ENCODE peak calls at places on chromosome X, in ten cellular contexts. B, J, O, Y, Q, H, V, Z, R and N are unnamed samples.

GRCh38 chrX:31268359-31268758 is 196.5 kb upstream of the FTHL17 start:
- DNase-seq in B (no peak), J (no peak), O (no peak), Y (no peak), Q (no peak), H (peak; percentile 4), V (peak; percentile 8), Z (no peak), R (no peak), N (no peak)

GRCh38 chrX:49186125-49187027 is at the start of gene PRICKLE3:
- DNase-seq in B (peak; percentile 60), J (peak; percentile 68), O (peak; percentile 86), Y (peak; percentile 71), Q (peak; percentile 58), H (peak; percentile 75), V (peak; percentile 55), Z (peak; percentile 89), R (no peak), N (peak; percentile 84)

GRCh38 chrX:119194631-119195030 is 41.5 kb upstream of the PGRMC1 start:
- DNase-seq in B (no peak), J (no peak), O (no peak), Y (no peak), Q (no peak), H (peak; percentile 40), V (peak; percentile 33), Z (no peak), R (no peak), N (peak; percentile 7)

GRCh38 chrX:154321624-154322023 is 26.0 kb downstream of the TKTL1 start:
- DNase-seq in B (no peak), J (no peak), O (peak; percentile 17), Y (no peak), Q (no peak), H (peak; percentile 55), V (no peak), Z (no peak), R (no peak), N (peak; percentile 20)

GRCh38 chrX:115968436-115969252 is 201.9 kb upstream of the AGTR2 start:
- DNase-seq in B (peak; percentile 45), J (peak; percentile 5), O (no peak), Y (peak; percentile 24), Q (no peak), H (peak; percentile 67), V (peak; percentile 62), Z (peak; percentile 62), R (peak; percentile 90), N (no peak)

GRCh38 chrX:31036895-31037294 is 34.9 kb downstream of the FTHL17 start:
- DNase-seq in B (peak; percentile 61), J (peak; percentile 24), O (peak; percentile 56), Y (peak; percentile 2), Q (no peak), H (peak; percentile 59), V (peak; percentile 64), Z (peak; percentile 40), R (no peak), N (peak; percentile 17)

GRCh38 chrX:49067285-49068120 is 6.3 kb downstream of the PRAF2 start:
- DNase-seq in B (no peak), J (no peak), O (no peak), Y (no peak), Q (no peak), H (no peak), V (no peak), Z (no peak), R (no peak), N (no peak)

GRCh38 chrX:154096140-154097002 is 1.1 kb downstream of the MECP2 start:
- DNase-seq in B (peak; percentile 10), J (no peak), O (peak; percentile 39), Y (no peak), Q (peak; percentile 10), H (peak; percentile 47), V (no peak), Z (peak; percentile 19), R (no peak), N (no peak)

GRCh38 chrX:44155126-44155525 is 181.9 kb upstream of the NDP start:
- DNase-seq in B (no peak), J (no peak), O (no peak), Y (no peak), Q (no peak), H (no peak), V (no peak), Z (no peak), R (no peak), N (no peak)

GRCh38 chrX:31166416-31166815 is 94.6 kb upstream of the FTHL17 start:
- DNase-seq in B (no peak), J (no peak), O (no peak), Y (no peak), Q (no peak), H (no peak), V (no peak), Z (no peak), R (no peak), N (peak; percentile 62)